ENCODE peak calls at places on chromosomes 6 and 20, in five cellular contexts. One of them, this sample, is unnamed.

GRCh38 chr6:142680308-142680707 is 264.7 kb downstream of the HIVEP2 start:
- DNase-seq in fibroblast of lung: no peak
- DNase-seq in cardiac fibroblast: peak
- DNase-seq in right lobe of liver: no peak
- DNase-seq in choroid plexus epithelial cell: no peak
- DNase-seq in this sample: peak

GRCh38 chr6:34589633-34590139 is 33.6 kb upstream of the SPDEF start:
- DNase-seq in fibroblast of lung: no peak
- DNase-seq in cardiac fibroblast: no peak
- DNase-seq in right lobe of liver: no peak
- DNase-seq in choroid plexus epithelial cell: no peak
- DNase-seq in this sample: no peak

GRCh38 chr20:19628570-19629134 is 129.4 kb upstream of the RIN2 start:
- DNase-seq in fibroblast of lung: peak
- DNase-seq in cardiac fibroblast: peak
- DNase-seq in right lobe of liver: peak
- DNase-seq in choroid plexus epithelial cell: peak
- DNase-seq in this sample: peak

GRCh38 chr6:5159162-5159561 is 74.0 kb downstream of the PPP1R3G start:
- DNase-seq in fibroblast of lung: no peak
- DNase-seq in cardiac fibroblast: no peak
- DNase-seq in right lobe of liver: no peak
- DNase-seq in choroid plexus epithelial cell: no peak
- DNase-seq in this sample: no peak

GRCh38 chr6:46648869-46649488 is 3.6 kb downstream of the CYP39A1 start:
- DNase-seq in fibroblast of lung: peak
- DNase-seq in cardiac fibroblast: no peak
- DNase-seq in right lobe of liver: peak
- DNase-seq in choroid plexus epithelial cell: peak
- DNase-seq in this sample: no peak

GRCh38 chr6:79702701-79703100 is 71.6 kb downstream of the SH3BGRL2 start:
- DNase-seq in fibroblast of lung: no peak
- DNase-seq in cardiac fibroblast: no peak
- DNase-seq in right lobe of liver: no peak
- DNase-seq in choroid plexus epithelial cell: no peak
- DNase-seq in this sample: no peak

GRCh38 chr6:139452176-139452876 is 77.9 kb upstream of the CITED2 start:
- DNase-seq in fibroblast of lung: peak
- DNase-seq in cardiac fibroblast: peak
- DNase-seq in right lobe of liver: no peak
- DNase-seq in choroid plexus epithelial cell: peak
- DNase-seq in this sample: peak

GRCh38 chr6:26475823-26476729 is 18.3 kb downstream of the BTN2A1 start:
- DNase-seq in fibroblast of lung: peak
- DNase-seq in cardiac fibroblast: no peak
- DNase-seq in right lobe of liver: no peak
- DNase-seq in choroid plexus epithelial cell: peak
- DNase-seq in this sample: no peak

GRCh38 chr6:79076160-79076559 is 1.9 kb downstream of the PHIP start:
- DNase-seq in fibroblast of lung: peak
- DNase-seq in cardiac fibroblast: peak
- DNase-seq in right lobe of liver: no peak
- DNase-seq in choroid plexus epithelial cell: peak
- DNase-seq in this sample: peak

GRCh38 chr6:20875369-20875963 is 341.2 kb downstream of the CDKAL1 start:
- DNase-seq in fibroblast of lung: peak
- DNase-seq in cardiac fibroblast: peak
- DNase-seq in right lobe of liver: no peak
- DNase-seq in choroid plexus epithelial cell: peak
- DNase-seq in this sample: peak

GRCh38 chr20:4989570-4989969 is 11.7 kb downstream of the SLC23A2 start:
- DNase-seq in fibroblast of lung: no peak
- DNase-seq in cardiac fibroblast: no peak
- DNase-seq in right lobe of liver: no peak
- DNase-seq in choroid plexus epithelial cell: no peak
- DNase-seq in this sample: no peak

GRCh38 chr6:8535505-8535904 is 100.2 kb upstream of the SLC35B3 start:
- DNase-seq in fibroblast of lung: no peak
- DNase-seq in cardiac fibroblast: no peak
- DNase-seq in right lobe of liver: no peak
- DNase-seq in choroid plexus epithelial cell: no peak
- DNase-seq in this sample: no peak

GRCh38 chr6:1577146-1577680 is 32.5 kb upstream of the FOXC1 start:
- DNase-seq in fibroblast of lung: no peak
- DNase-seq in cardiac fibroblast: no peak
- DNase-seq in right lobe of liver: no peak
- DNase-seq in choroid plexus epithelial cell: no peak
- DNase-seq in this sample: no peak

GRCh38 chr6:5339757-5340156 is 78.4 kb downstream of the FARS2 start:
- DNase-seq in fibroblast of lung: no peak
- DNase-seq in cardiac fibroblast: no peak
- DNase-seq in right lobe of liver: no peak
- DNase-seq in choroid plexus epithelial cell: no peak
- DNase-seq in this sample: no peak

GRCh38 chr6:9456241-9456658 is 958.6 kb downstream of the TFAP2A start:
- DNase-seq in fibroblast of lung: no peak
- DNase-seq in cardiac fibroblast: no peak
- DNase-seq in right lobe of liver: no peak
- DNase-seq in choroid plexus epithelial cell: no peak
- DNase-seq in this sample: no peak

GRCh38 chr6:145508107-145508506 is 227.2 kb downstream of the EPM2A start:
- DNase-seq in fibroblast of lung: no peak
- DNase-seq in cardiac fibroblast: no peak
- DNase-seq in right lobe of liver: no peak
- DNase-seq in choroid plexus epithelial cell: peak
- DNase-seq in this sample: no peak

GRCh38 chr6:169530762-169531143 is 171.1 kb downstream of the WDR27 start:
- DNase-seq in fibroblast of lung: no peak
- DNase-seq in cardiac fibroblast: no peak
- DNase-seq in right lobe of liver: no peak
- DNase-seq in choroid plexus epithelial cell: no peak
- DNase-seq in this sample: no peak

GRCh38 chr6:32393660-32394420 is 13.1 kb downstream of the BTNL2 start:
- DNase-seq in fibroblast of lung: no peak
- DNase-seq in cardiac fibroblast: peak
- DNase-seq in right lobe of liver: no peak
- DNase-seq in choroid plexus epithelial cell: peak
- DNase-seq in this sample: peak

GRCh38 chr20:58651823-58652605 is 931 bp downstream of the STX16 start:
- DNase-seq in fibroblast of lung: peak
- DNase-seq in cardiac fibroblast: peak
- DNase-seq in right lobe of liver: peak
- DNase-seq in choroid plexus epithelial cell: peak
- DNase-seq in this sample: peak

GRCh38 chr6:74519172-74519571 is 686.7 kb downstream of the COL12A1 start:
- DNase-seq in fibroblast of lung: peak
- DNase-seq in cardiac fibroblast: peak
- DNase-seq in right lobe of liver: no peak
- DNase-seq in choroid plexus epithelial cell: peak
- DNase-seq in this sample: peak

GRCh38 chr6:169918954-169919549 is 167.6 kb downstream of the ERMARD start:
- DNase-seq in fibroblast of lung: no peak
- DNase-seq in cardiac fibroblast: no peak
- DNase-seq in right lobe of liver: no peak
- DNase-seq in choroid plexus epithelial cell: no peak
- DNase-seq in this sample: no peak

GRCh38 chr20:50366270-50367103 is 143.7 kb upstream of the PTPN1 start:
- DNase-seq in fibroblast of lung: peak
- DNase-seq in cardiac fibroblast: peak
- DNase-seq in right lobe of liver: peak
- DNase-seq in choroid plexus epithelial cell: peak
- DNase-seq in this sample: peak

GRCh38 chr6:18432180-18432579 is 45.0 kb downstream of the RNF144B start:
- DNase-seq in fibroblast of lung: peak
- DNase-seq in cardiac fibroblast: peak
- DNase-seq in right lobe of liver: no peak
- DNase-seq in choroid plexus epithelial cell: peak
- DNase-seq in this sample: peak

GRCh38 chr6:54876871-54877270 is 30.3 kb downstream of the FAM83B start:
- DNase-seq in fibroblast of lung: no peak
- DNase-seq in cardiac fibroblast: no peak
- DNase-seq in right lobe of liver: no peak
- DNase-seq in choroid plexus epithelial cell: no peak
- DNase-seq in this sample: no peak

GRCh38 chr6:74073429-74073828 is 377.4 kb downstream of the CD109 start:
- DNase-seq in fibroblast of lung: peak
- DNase-seq in cardiac fibroblast: peak
- DNase-seq in right lobe of liver: no peak
- DNase-seq in choroid plexus epithelial cell: peak
- DNase-seq in this sample: peak

GRCh38 chr6:10719386-10720228 is 3.3 kb upstream of the TMEM14C start:
- DNase-seq in fibroblast of lung: peak
- DNase-seq in cardiac fibroblast: peak
- DNase-seq in right lobe of liver: peak
- DNase-seq in choroid plexus epithelial cell: peak
- DNase-seq in this sample: peak

GRCh38 chr6:44670146-44670545 is 282.6 kb downstream of the CDC5L start:
- DNase-seq in fibroblast of lung: no peak
- DNase-seq in cardiac fibroblast: no peak
- DNase-seq in right lobe of liver: no peak
- DNase-seq in choroid plexus epithelial cell: no peak
- DNase-seq in this sample: no peak

GRCh38 chr6:70414813-70415212 is 1.5 kb downstream of the FAM135A start:
- DNase-seq in fibroblast of lung: peak
- DNase-seq in cardiac fibroblast: no peak
- DNase-seq in right lobe of liver: no peak
- DNase-seq in choroid plexus epithelial cell: no peak
- DNase-seq in this sample: peak

GRCh38 chr6:44921787-44922186 is 406.3 kb upstream of the RUNX2 start:
- DNase-seq in fibroblast of lung: no peak
- DNase-seq in cardiac fibroblast: no peak
- DNase-seq in right lobe of liver: peak
- DNase-seq in choroid plexus epithelial cell: no peak
- DNase-seq in this sample: no peak

GRCh38 chr6:142523485-142523884 is 221.7 kb downstream of the ADGRG6 start:
- DNase-seq in fibroblast of lung: peak
- DNase-seq in cardiac fibroblast: peak
- DNase-seq in right lobe of liver: no peak
- DNase-seq in choroid plexus epithelial cell: no peak
- DNase-seq in this sample: peak

GRCh38 chr20:47263502-47264084 is 92.9 kb downstream of the ZMYND8 start:
- DNase-seq in fibroblast of lung: no peak
- DNase-seq in cardiac fibroblast: peak
- DNase-seq in right lobe of liver: no peak
- DNase-seq in choroid plexus epithelial cell: no peak
- DNase-seq in this sample: peak

GRCh38 chr20:39825950-39826349 is 863.1 kb downstream of the MAFB start:
- DNase-seq in fibroblast of lung: no peak
- DNase-seq in cardiac fibroblast: no peak
- DNase-seq in right lobe of liver: no peak
- DNase-seq in choroid plexus epithelial cell: peak
- DNase-seq in this sample: no peak

GRCh38 chr20:63830821-63831593 is at the start of gene ZBTB46:
- DNase-seq in fibroblast of lung: peak
- DNase-seq in cardiac fibroblast: peak
- DNase-seq in right lobe of liver: peak
- DNase-seq in choroid plexus epithelial cell: peak
- DNase-seq in this sample: no peak

GRCh38 chr20:63828545-63828944 is 2.5 kb downstream of the ZBTB46 start:
- DNase-seq in fibroblast of lung: no peak
- DNase-seq in cardiac fibroblast: no peak
- DNase-seq in right lobe of liver: no peak
- DNase-seq in choroid plexus epithelial cell: no peak
- DNase-seq in this sample: no peak

GRCh38 chr20:63828951-63829350 is 2.1 kb downstream of the ZBTB46 start:
- DNase-seq in fibroblast of lung: no peak
- DNase-seq in cardiac fibroblast: no peak
- DNase-seq in right lobe of liver: no peak
- DNase-seq in choroid plexus epithelial cell: no peak
- DNase-seq in this sample: no peak

GRCh38 chr20:63829943-63830820 is 882 bp downstream of the ZBTB46 start:
- DNase-seq in fibroblast of lung: peak
- DNase-seq in cardiac fibroblast: no peak
- DNase-seq in right lobe of liver: no peak
- DNase-seq in choroid plexus epithelial cell: peak
- DNase-seq in this sample: no peak

GRCh38 chr20:63829598-63829942 is 1.5 kb downstream of the ZBTB46 start:
- DNase-seq in fibroblast of lung: peak
- DNase-seq in cardiac fibroblast: no peak
- DNase-seq in right lobe of liver: no peak
- DNase-seq in choroid plexus epithelial cell: peak
- DNase-seq in this sample: no peak
- H3K4me3 ChIP-seq in fibroblast of lung: no peak
- H3K4me3 ChIP-seq in cardiac fibroblast: peak
- H3K4me3 ChIP-seq in right lobe of liver: peak
- H3K4me3 ChIP-seq in choroid plexus epithelial cell: peak
- H3K4me3 ChIP-seq in this sample: peak

GRCh38 chr6:42453027-42453648 is 1.4 kb upstream of the TRERF1 start:
- DNase-seq in fibroblast of lung: peak
- DNase-seq in cardiac fibroblast: peak
- DNase-seq in right lobe of liver: peak
- DNase-seq in choroid plexus epithelial cell: peak
- DNase-seq in this sample: peak
- TF ChIP-seq CTCF in fibroblast of lung: no peak
- TF ChIP-seq CTCF in cardiac fibroblast: no peak
- TF ChIP-seq CTCF in right lobe of liver: no peak
- TF ChIP-seq CTCF in choroid plexus epithelial cell: no peak
- TF ChIP-seq CTCF in this sample: no peak

DNA sequence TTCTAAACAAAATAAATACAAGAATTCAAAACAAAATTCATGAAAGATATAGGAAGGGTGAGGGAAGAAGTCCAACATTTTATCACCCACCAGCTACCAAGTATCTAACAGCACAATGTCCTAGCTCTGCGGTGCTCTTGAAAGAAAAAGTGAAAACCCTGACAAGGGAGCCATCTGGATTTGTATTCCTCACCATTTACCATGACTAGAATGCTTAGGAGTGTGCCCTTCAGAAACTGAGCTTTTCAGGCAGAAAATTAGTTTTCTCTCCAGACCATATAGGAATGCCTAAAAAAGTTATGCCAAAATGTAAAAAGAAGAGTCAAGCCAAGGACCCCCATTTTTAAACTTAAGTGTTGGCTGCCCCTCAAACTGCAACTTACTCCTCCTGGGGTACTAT is 4.5 kb downstream of the SNX5 start:
- DNase-seq in fibroblast of lung: no peak
- DNase-seq in cardiac fibroblast: no peak
- DNase-seq in right lobe of liver: no peak
- DNase-seq in choroid plexus epithelial cell: no peak
- DNase-seq in this sample: no peak
- H3K4me3 ChIP-seq in fibroblast of lung: no peak
- H3K4me3 ChIP-seq in cardiac fibroblast: no peak
- H3K4me3 ChIP-seq in right lobe of liver: no peak
- H3K4me3 ChIP-seq in choroid plexus epithelial cell: no peak
- H3K4me3 ChIP-seq in this sample: no peak

DNA sequence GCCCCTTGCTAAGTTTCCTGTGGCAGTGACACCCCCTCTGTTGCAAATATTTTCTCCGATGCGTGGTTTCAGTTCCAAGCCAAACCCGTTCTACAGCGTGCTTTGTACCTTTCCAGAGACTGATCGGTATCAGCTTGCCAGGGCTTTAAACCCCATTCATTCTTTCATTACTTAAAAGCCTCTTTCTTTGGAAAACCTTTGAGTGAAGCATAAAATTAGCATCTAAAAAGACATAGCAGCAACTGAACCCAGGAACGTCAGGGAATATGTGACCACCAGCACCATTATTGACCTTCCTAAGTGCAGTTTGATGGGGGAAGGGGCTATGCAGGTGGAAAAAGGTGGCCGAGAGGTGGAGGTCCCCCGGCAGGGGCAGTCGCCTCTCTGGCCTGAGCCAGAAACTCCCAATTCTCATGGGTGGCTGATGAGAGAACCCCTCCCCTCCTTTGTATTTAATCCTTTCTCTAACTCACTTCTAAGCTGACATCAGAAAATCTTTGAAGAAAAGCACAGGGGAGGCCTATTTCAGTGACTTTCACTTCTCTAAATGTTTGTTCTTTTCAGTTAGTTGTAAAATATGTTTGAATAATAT is 89.4 kb downstream of the RSPH3 start:
- DNase-seq in fibroblast of lung: no peak
- DNase-seq in cardiac fibroblast: no peak
- DNase-seq in right lobe of liver: no peak
- DNase-seq in choroid plexus epithelial cell: no peak
- DNase-seq in this sample: no peak
- TF ChIP-seq CTCF in fibroblast of lung: no peak
- TF ChIP-seq CTCF in cardiac fibroblast: no peak
- TF ChIP-seq CTCF in right lobe of liver: no peak
- TF ChIP-seq CTCF in choroid plexus epithelial cell: no peak
- TF ChIP-seq CTCF in this sample: no peak

This sample was measured in fibroblast of the aortic adventitia.